ENCODE peak calls at places on chromosome 13, in eight cellular contexts. U is breast epithelium, E is sigmoid colon, X is esophagus muscularis mucosa, P is H1, W is HCT116, A is HepG2, I is K562. C is an unnamed sample.

GRCh38 chr13:30157616-30157993 is 149.7 kb downstream of the KATNAL1 start:
- DNase-seq in U (no peak), E (no peak), X (no peak), P (no peak), W (no peak), A (no peak), I (no peak), C (no peak)

GRCh38 chr13:35720690-35721554 is 244.4 kb upstream of the MAB21L1 start:
- DNase-seq in U (no peak), E (peak; percentile 74), X (no peak), P (peak; percentile 60), W (peak; percentile 13), A (peak; percentile 31), I (peak; percentile 48), C (peak; percentile 42)

GRCh38 chr13:25811506-25811905 is 240.3 kb downstream of the SHISA2 start:
- DNase-seq in U (no peak), E (no peak), X (no peak), P (no peak), W (no peak), A (no peak), I (no peak), C (no peak)

GRCh38 chr13:29920018-29920643 is 69.7 kb upstream of the UBL3 start:
- DNase-seq in U (no peak), E (no peak), X (no peak), P (no peak), W (no peak), A (peak; percentile 63), I (no peak), C (no peak)

GRCh38 chr13:110559986-110560385 is 1.5 kb downstream of the RAB20 start:
- DNase-seq in U (no peak), E (no peak), X (no peak), P (no peak), W (no peak), A (no peak), I (no peak), C (no peak)

GRCh38 chr13:65656740-65657329 is 1573.3 kb downstream of the PCDH9 start:
- DNase-seq in U (no peak), E (no peak), X (no peak), P (no peak), W (no peak), A (no peak), I (no peak), C (no peak)

GRCh38 chr13:113741101-113741731 is 17.8 kb upstream of the TMEM255B start:
- DNase-seq in U (no peak), E (no peak), X (no peak), P (no peak), W (no peak), A (no peak), I (no peak), C (no peak)

GRCh38 chr13:26837102-26837501 is 76.5 kb upstream of the GPR12 start:
- DNase-seq in U (no peak), E (no peak), X (no peak), P (no peak), W (no peak), A (no peak), I (no peak), C (no peak)

GRCh38 chr13:109256866-109257760 is 529.3 kb downstream of the IRS2 start:
- DNase-seq in U (no peak), E (no peak), X (no peak), P (no peak), W (peak; percentile 78), A (peak; percentile 74), I (no peak), C (no peak)

GRCh38 chr13:109725995-109726637 is 60.3 kb downstream of the IRS2 start:
- DNase-seq in U (no peak), E (no peak), X (no peak), P (no peak), W (no peak), A (no peak), I (no peak), C (no peak)

GRCh38 chr13:20995245-20995829 is 66.0 kb downstream of the LATS2 start:
- DNase-seq in U (no peak), E (no peak), X (no peak), P (no peak), W (no peak), A (no peak), I (peak; percentile 57), C (no peak)

GRCh38 chr13:73971481-73971880 is 162.7 kb downstream of the KLF12 start:
- DNase-seq in U (no peak), E (no peak), X (no peak), P (no peak), W (no peak), A (no peak), I (no peak), C (no peak)

GRCh38 chr13:73973156-73973555 is 161.0 kb downstream of the KLF12 start:
- DNase-seq in U (no peak), E (no peak), X (no peak), P (no peak), W (no peak), A (no peak), I (no peak), C (no peak)

GRCh38 chr13:73967397-73968165 is 166.6 kb downstream of the KLF12 start:
- DNase-seq in U (no peak), E (no peak), X (no peak), P (no peak), W (no peak), A (no peak), I (no peak), C (no peak)

GRCh38 chr13:73972503-73972902 is 161.7 kb downstream of the KLF12 start:
- DNase-seq in U (no peak), E (no peak), X (no peak), P (no peak), W (no peak), A (peak; percentile 25), I (no peak), C (no peak)

DNA sequence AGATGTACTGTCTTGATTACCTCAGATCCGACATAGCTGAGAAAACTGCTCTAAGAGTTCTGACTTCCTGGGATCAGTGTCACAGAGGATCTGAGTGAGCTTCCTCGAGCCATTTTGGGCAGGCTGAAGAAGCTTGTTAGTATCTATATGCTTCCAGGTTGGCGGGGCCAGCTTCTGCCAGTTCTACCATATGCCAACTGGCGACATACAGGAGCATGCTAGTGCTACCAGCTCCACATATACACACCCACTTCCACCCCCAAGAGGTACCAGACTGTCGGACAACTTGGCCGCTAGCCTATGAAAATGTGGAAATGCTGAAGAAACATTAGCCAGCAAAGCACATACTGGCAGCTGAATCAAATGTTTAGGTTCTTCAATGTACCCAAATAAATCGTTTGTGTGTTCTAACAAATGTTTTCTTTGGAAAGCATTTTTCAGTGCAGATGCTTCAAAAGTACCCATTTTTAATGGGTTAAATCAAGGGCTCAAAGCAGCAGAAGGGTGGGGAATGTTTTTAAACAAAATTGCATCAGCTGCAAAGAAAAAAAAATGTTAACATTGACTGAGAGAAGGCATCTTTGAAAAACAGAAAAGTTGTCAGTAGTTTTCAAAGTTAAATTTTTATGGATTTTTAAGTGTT is 163.7 kb downstream of the KLF12 start:
- DNase-seq in U (no peak), E (no peak), X (no peak), P (no peak), W (no peak), A (no peak), I (no peak), C (no peak)
- H3K4me1 ChIP-seq in U (no peaks in the 10 kb centered on the region), E (peaks cover 8% of the 10 kb centered on the region), X (peaks cover 25% of the 10 kb centered on the region), P (no peaks in the 10 kb centered on the region), W (no peaks in the 10 kb centered on the region), A (peaks cover 13% of the 10 kb centered on the region), I (no peaks in the 10 kb centered on the region), C (no peaks in the 10 kb centered on the region)

GRCh38 chr13:74889321-74889720 is 592.6 kb downstream of the TBC1D4 start:
- DNase-seq in U (no peak), E (no peak), X (no peak), P (no peak), W (no peak), A (no peak), I (no peak), C (no peak)
- TF ChIP-seq POLR2AphosphoS5 in U (no peak), E (no peak), X (no peak), P (no peak), W (no peak), A (no peak), I (no peak), C (no peak)

GRCh38 chr13:98977568-98978270 is at the start of gene DOCK9:
- DNase-seq in U (peak; percentile 60), E (peak; percentile 76), X (no peak), P (no peak), W (no peak), A (no peak), I (no peak), C (peak; percentile 34)
- TF ChIP-seq POLR2A in U (no peak), E (no peak), X (no peak), P (no peak), W (no peak), A (no peak), I (no peak), C (no peak)

GRCh38 chr13:79483302-79483701 is 2.3 kb downstream of the NDFIP2 start:
- DNase-seq in U (no peak), E (no peak), X (no peak), P (no peak), W (no peak), A (no peak), I (no peak), C (no peak)

GRCh38 chr13:79486433-79487188 is 5.7 kb downstream of the NDFIP2 start:
- DNase-seq in U (no peak), E (no peak), X (no peak), P (no peak), W (no peak), A (no peak), I (no peak), C (no peak)

GRCh38 chr13:79482271-79482970 is 1.5 kb downstream of the NDFIP2 start:
- DNase-seq in U (no peak), E (no peak), X (no peak), P (no peak), W (no peak), A (no peak), I (no peak), C (no peak)

GRCh38 chr13:79485451-79485850 is 4.5 kb downstream of the NDFIP2 start:
- DNase-seq in U (no peak), E (no peak), X (no peak), P (no peak), W (no peak), A (no peak), I (no peak), C (no peak)

DNA sequence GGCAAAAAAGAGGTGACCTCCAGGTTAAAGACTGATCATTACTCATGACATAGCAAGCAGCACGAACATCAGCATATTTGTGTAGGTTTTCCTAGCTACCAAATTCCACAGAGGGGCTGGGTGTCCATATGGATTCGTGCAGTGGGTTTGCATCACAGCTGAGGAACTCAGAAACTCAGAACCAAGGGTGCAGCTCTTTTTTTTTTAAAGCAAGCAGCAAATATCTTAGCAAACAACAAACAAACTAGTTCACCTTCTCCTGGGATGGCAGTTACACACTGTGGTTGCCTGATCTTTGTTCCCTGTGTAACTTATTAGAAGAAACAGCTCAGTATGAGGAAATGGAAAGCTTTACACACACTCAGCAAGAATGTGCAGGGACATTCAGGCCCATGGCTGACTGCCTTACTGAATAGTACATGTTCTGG is 4.1 kb downstream of the NDFIP2 start:
- DNase-seq in U (no peak), E (no peak), X (no peak), P (no peak), W (no peak), A (peak; percentile 70), I (no peak), C (peak; percentile 56)
- H3K4me1 ChIP-seq in U (no peaks in the 10 kb centered on the region), E (peaks cover 17% of the 10 kb centered on the region), X (peaks cover 31% of the 10 kb centered on the region), P (peaks cover 3% of the 10 kb centered on the region), W (peaks cover 39% of the 10 kb centered on the region), A (peaks cover 55% of the 10 kb centered on the region), I (peaks cover 12% of the 10 kb centered on the region), C (peaks cover 27% of the 10 kb centered on the region)

C was measured in transverse colon.